ENCODE peak calls at places on chromosomes 12 and 14, in four cellular contexts. R, P, I and V are unnamed samples.

GRCh38 chr12:30515351-30515750 is 180.3 kb downstream of the IPO8 start:
- DNase-seq in P (peak), R (peak), I (no peak), V (no peak)

GRCh38 chr12:76135456-76135855 is 51.0 kb upstream of the NAP1L1 start:
- DNase-seq in R (no peak), P (no peak), I (no peak), V (no peak)

GRCh38 chr14:89771251-89771650 is 183.3 kb downstream of the EFCAB11 start:
- DNase-seq in I (no peak), P (peak), R (peak), V (no peak)

GRCh38 chr12:18472304-18472703 is 211.0 kb downstream of the PIK3C2G start:
- DNase-seq in R (no peak), I (no peak), P (no peak), V (no peak)

GRCh38 chr14:68715032-68715924 is 77.6 kb downstream of the ZFP36L1 start:
- DNase-seq in P (peak), R (peak), I (no peak), V (no peak)

GRCh38 chr12:121366063-121366459 is 13.8 kb upstream of the ANAPC5 start:
- DNase-seq in P (no peak), I (no peak), R (no peak), V (no peak)

GRCh38 chr12:11944321-11944720 is 126.4 kb upstream of the BCL2L14 start:
- DNase-seq in P (no peak), I (no peak), R (peak), V (peak)

GRCh38 chr12:91388573-91388972 is 206.0 kb upstream of the DCN start:
- DNase-seq in R (no peak), P (peak), I (no peak), V (no peak)

GRCh38 chr12:57837779-57838562 is 8.6 kb downstream of the CTDSP2 start:
- DNase-seq in I (no peak), P (peak), R (peak), V (peak)

GRCh38 chr14:23112359-23113178 is 6.5 kb downstream of the CEBPE start:
- DNase-seq in I (no peak), R (no peak), P (peak), V (no peak)

GRCh38 chr12:1880876-1881275 is 37.6 kb downstream of the CACNA2D4 start:
- DNase-seq in R (no peak), I (peak), P (no peak), V (no peak)

GRCh38 chr14:94748667-94749347 is 21.1 kb downstream of the GSC start:
- DNase-seq in P (no peak), R (no peak), I (no peak), V (peak)

GRCh38 chr12:49661191-49661590 is 37.8 kb downstream of the PRPF40B start:
- DNase-seq in I (no peak), P (no peak), R (no peak), V (peak)

GRCh38 chr12:114241973-114242434 is 163.9 kb downstream of the TBX5 start:
- DNase-seq in I (no peak), P (no peak), R (no peak), V (peak)

GRCh38 chr12:114248527-114248926 is 157.4 kb downstream of the TBX5 start:
- DNase-seq in P (no peak), R (no peak), I (no peak), V (no peak)

GRCh38 chr12:114240288-114240687 is 165.7 kb downstream of the TBX5 start:
- DNase-seq in I (no peak), P (no peak), R (no peak), V (no peak)

DNA sequence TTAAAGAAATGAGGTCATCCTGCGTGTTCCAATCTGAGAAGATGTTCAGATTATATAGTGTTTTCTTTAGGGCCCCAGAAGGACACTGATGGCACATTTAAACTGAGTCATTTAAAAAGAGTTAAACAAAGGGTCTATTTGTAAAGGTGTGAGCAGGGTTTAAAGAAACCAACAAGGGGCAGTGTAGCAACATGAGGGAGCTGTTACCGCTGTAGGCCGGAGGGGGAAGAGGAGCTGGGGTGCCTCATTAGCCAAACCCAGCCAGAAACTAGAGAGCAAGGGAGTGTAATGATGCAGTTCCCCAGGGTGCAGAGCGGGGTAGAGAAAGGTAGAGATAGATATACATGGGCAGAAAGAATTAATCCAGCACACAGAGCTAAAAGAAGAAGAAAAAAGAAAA is 160.4 kb downstream of the TBX5 start:
- DNase-seq in R (no peak), P (no peak), I (no peak), V (no peak)
- TF ChIP-seq CTCF in R (no peak), P (peak), I (no peak), V (no peak)

GRCh38 chr12:9064201-9064814 is 51.4 kb downstream of the A2M start:
- DNase-seq in P (peak), I (peak), R (peak), V (peak)
- H3K4me3 ChIP-seq in P (peak), I (peak), R (peak), V (peak)

DNA sequence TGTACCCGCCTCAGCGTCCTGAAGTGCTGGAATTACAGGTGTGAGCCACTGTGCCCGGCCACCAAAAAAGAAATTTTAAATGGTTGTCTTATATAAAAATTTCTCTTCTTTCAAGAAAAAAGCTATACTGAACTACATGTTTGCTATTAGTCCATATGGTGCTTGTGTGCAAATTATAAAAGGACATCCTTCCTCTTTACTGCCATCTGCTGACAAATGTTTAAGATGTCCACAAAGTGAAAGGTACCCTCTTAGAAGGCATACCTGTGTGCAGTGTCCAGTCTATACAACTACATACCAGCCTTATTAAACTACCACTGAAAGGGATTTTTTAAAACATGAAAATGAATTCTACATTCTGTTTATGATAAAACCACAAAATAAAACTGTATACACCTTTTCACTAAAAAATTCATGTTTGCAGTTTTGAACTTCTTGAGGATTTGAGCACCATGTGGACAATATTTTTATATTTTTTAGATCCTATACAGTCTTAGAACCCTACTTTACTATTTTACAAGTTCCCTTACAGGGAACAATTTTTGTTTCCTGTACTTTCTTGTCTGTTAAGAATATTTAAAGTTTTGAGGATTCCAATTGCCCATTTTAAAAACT is 32.8 kb upstream of the TOMM20L start:
- DNase-seq in P (peak), I (no peak), R (peak), V (peak)
- TF ChIP-seq CTCF in P (no peak), I (peak), R (peak), V (peak)

GRCh38 chr12:48000878-48001321 is 3.4 kb downstream of the COL2A1 start:
- DNase-seq in I (no peak), P (peak), R (peak), V (no peak)
- H3K4me3 ChIP-seq in I (peak), P (peak), R (peak), V (no peak)

DNA sequence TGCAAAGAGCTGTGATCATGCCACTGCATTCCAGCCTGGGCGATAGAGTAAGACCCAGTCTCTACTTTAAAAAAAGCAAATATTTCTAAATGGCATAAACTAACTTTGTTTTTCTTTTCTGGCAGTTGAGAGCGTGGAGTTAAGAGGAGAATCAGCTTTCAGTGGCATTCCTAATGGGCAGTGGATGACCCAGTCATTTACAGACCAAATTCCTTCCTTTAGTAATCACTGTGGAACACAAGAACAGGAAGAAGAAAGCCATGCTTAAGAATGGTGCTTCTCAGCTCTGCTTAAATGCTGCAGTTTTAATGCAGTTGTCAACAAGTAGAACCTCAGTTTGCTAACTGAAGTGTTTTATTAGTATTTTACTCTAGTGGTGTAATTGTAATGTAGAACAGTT is 21.2 kb downstream of the TDG start:
- DNase-seq in I (no peak), R (peak), P (peak), V (no peak)
- TF ChIP-seq CTCF in I (no peak), R (no peak), P (no peak), V (no peak)

GRCh38 chr14:34824826-34825225 is 50.3 kb downstream of the BAZ1A start:
- DNase-seq in P (no peak), I (no peak), R (no peak), V (no peak)

GRCh38 chr14:34826661-34827060 is 48.5 kb downstream of the BAZ1A start:
- DNase-seq in P (peak), R (peak), I (no peak), V (no peak)

GRCh38 chr14:34824256-34824655 is 50.9 kb downstream of the BAZ1A start:
- DNase-seq in P (no peak), I (no peak), R (no peak), V (no peak)
- H3K4me3 ChIP-seq in P (no peak), I (no peak), R (no peak), V (no peak)

DNA sequence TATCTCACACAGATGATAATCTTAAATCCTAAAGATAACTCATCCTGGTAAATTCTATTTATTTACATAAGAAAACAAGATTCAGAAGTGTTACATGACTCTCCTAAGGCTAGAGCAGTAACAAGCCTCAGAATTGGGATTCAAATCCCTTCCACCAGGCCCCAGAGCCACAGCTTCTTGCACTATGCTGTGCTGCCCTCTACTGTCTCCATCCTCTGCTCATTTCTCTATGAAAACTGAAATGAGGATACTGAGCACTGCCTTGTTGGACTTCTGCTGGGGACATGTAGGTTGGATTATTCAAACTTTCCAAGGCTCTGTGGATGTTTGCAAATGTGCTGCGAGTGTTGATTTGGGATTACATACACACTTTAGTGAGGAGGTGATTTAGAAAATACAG is 23.5 kb upstream of the C12orf50 start:
- DNase-seq in I (peak), P (peak), R (peak), V (peak)
- TF ChIP-seq CTCF in I (no peak), P (peak), R (peak), V (peak)

GRCh38 chr14:37546621-37547447 is 48.2 kb downstream of the FOXA1 start:
- DNase-seq in I (peak), R (peak), P (peak), V (no peak)
- H3K4me3 ChIP-seq in I (no peak), R (no peak), P (no peak), V (no peak)